ENCODE peak calls at places on chromosomes 3 and 15, in eight cellular contexts. One of them, this sample, is unnamed. For H3K36me3, the result is how much of the 10 kb centered on the place peaks cover.

GRCh38 chr15:85380860-85381535 is 595 bp downstream of the AKAP13 start:
- DNase-seq in PC-3: peak
- DNase-seq in neuronal stem cell: peak
- DNase-seq in IMR-90: no peak
- DNase-seq in mesendoderm: no peak
- DNase-seq in tibial artery: peak
- DNase-seq in mucosa of descending colon: peak
- DNase-seq in suprapubic skin: no peak
- DNase-seq in this sample: peak

GRCh38 chr15:22257047-22257667 is 176.8 kb downstream of the OR4M2 start:
- DNase-seq in PC-3: no peak
- DNase-seq in neuronal stem cell: no peak
- DNase-seq in IMR-90: no peak
- DNase-seq in mesendoderm: no peak
- DNase-seq in tibial artery: no peak
- DNase-seq in mucosa of descending colon: no peak
- DNase-seq in suprapubic skin: no peak
- DNase-seq in this sample: peak

GRCh38 chr15:65033659-65034269 is 4.3 kb upstream of the MTFMT start:
- DNase-seq in PC-3: peak
- DNase-seq in neuronal stem cell: no peak
- DNase-seq in IMR-90: peak
- DNase-seq in mesendoderm: peak
- DNase-seq in tibial artery: no peak
- DNase-seq in mucosa of descending colon: peak
- DNase-seq in suprapubic skin: no peak
- DNase-seq in this sample: no peak

GRCh38 chr15:54618120-54618519 is 578.6 kb downstream of the RSL24D1 start:
- DNase-seq in PC-3: no peak
- DNase-seq in neuronal stem cell: no peak
- DNase-seq in IMR-90: no peak
- DNase-seq in mesendoderm: no peak
- DNase-seq in tibial artery: no peak
- DNase-seq in mucosa of descending colon: no peak
- DNase-seq in suprapubic skin: no peak
- DNase-seq in this sample: no peak

GRCh38 chr3:97121386-97121785 is 307.0 kb downstream of the EPHA6 start:
- DNase-seq in PC-3: no peak
- DNase-seq in neuronal stem cell: no peak
- DNase-seq in IMR-90: no peak
- DNase-seq in mesendoderm: no peak
- DNase-seq in tibial artery: no peak
- DNase-seq in mucosa of descending colon: no peak
- DNase-seq in suprapubic skin: no peak
- DNase-seq in this sample: no peak

GRCh38 chr15:64341961-64342360 is 14.0 kb downstream of the CSNK1G1 start:
- DNase-seq in PC-3: no peak
- DNase-seq in neuronal stem cell: no peak
- DNase-seq in IMR-90: no peak
- DNase-seq in mesendoderm: no peak
- DNase-seq in tibial artery: no peak
- DNase-seq in mucosa of descending colon: no peak
- DNase-seq in suprapubic skin: no peak
- DNase-seq in this sample: no peak

GRCh38 chr15:60283936-60284335 is 113.8 kb downstream of the ANXA2 start:
- DNase-seq in PC-3: no peak
- DNase-seq in neuronal stem cell: no peak
- DNase-seq in IMR-90: no peak
- DNase-seq in mesendoderm: no peak
- DNase-seq in tibial artery: no peak
- DNase-seq in mucosa of descending colon: no peak
- DNase-seq in suprapubic skin: no peak
- DNase-seq in this sample: no peak

GRCh38 chr15:99556010-99556409 is 9.8 kb upstream of the MEF2A start:
- DNase-seq in PC-3: no peak
- DNase-seq in neuronal stem cell: no peak
- DNase-seq in IMR-90: no peak
- DNase-seq in mesendoderm: no peak
- DNase-seq in tibial artery: no peak
- DNase-seq in mucosa of descending colon: no peak
- DNase-seq in suprapubic skin: no peak
- DNase-seq in this sample: no peak

GRCh38 chr15:75182187-75183131 is 19.2 kb upstream of the C15orf39 start:
- DNase-seq in PC-3: no peak
- DNase-seq in neuronal stem cell: no peak
- DNase-seq in IMR-90: peak
- DNase-seq in mesendoderm: no peak
- DNase-seq in tibial artery: no peak
- DNase-seq in mucosa of descending colon: peak
- DNase-seq in suprapubic skin: no peak
- DNase-seq in this sample: no peak

GRCh38 chr15:42919794-42920280 is 741 bp downstream of the TTBK2 start:
- DNase-seq in PC-3: peak
- DNase-seq in neuronal stem cell: no peak
- DNase-seq in IMR-90: peak
- DNase-seq in mesendoderm: peak
- DNase-seq in tibial artery: peak
- DNase-seq in mucosa of descending colon: peak
- DNase-seq in suprapubic skin: no peak
- DNase-seq in this sample: no peak

GRCh38 chr15:65383991-65384390 is 6.2 kb upstream of the IGDCC3 start:
- DNase-seq in PC-3: no peak
- DNase-seq in neuronal stem cell: no peak
- DNase-seq in IMR-90: no peak
- DNase-seq in mesendoderm: no peak
- DNase-seq in tibial artery: no peak
- DNase-seq in mucosa of descending colon: no peak
- DNase-seq in suprapubic skin: no peak
- DNase-seq in this sample: no peak

GRCh38 chr15:89776274-89777072 is at the start of gene MESP2:
- DNase-seq in PC-3: peak
- DNase-seq in neuronal stem cell: peak
- DNase-seq in IMR-90: peak
- DNase-seq in mesendoderm: peak
- DNase-seq in tibial artery: peak
- DNase-seq in mucosa of descending colon: peak
- DNase-seq in suprapubic skin: peak
- DNase-seq in this sample: peak

GRCh38 chr3:149548729-149549065 is 74.2 kb downstream of the TM4SF4 start:
- DNase-seq in PC-3: no peak
- DNase-seq in neuronal stem cell: no peak
- DNase-seq in IMR-90: no peak
- DNase-seq in mesendoderm: no peak
- DNase-seq in tibial artery: no peak
- DNase-seq in mucosa of descending colon: no peak
- DNase-seq in suprapubic skin: no peak
- DNase-seq in this sample: no peak

GRCh38 chr15:81303241-81304225 is 20.4 kb downstream of the STARD5 start:
- DNase-seq in PC-3: no peak
- DNase-seq in neuronal stem cell: no peak
- DNase-seq in IMR-90: peak
- DNase-seq in mesendoderm: no peak
- DNase-seq in tibial artery: no peak
- DNase-seq in mucosa of descending colon: no peak
- DNase-seq in suprapubic skin: no peak
- DNase-seq in this sample: no peak

GRCh38 chr3:22475665-22476064 is 724.7 kb upstream of the ZNF385D start:
- DNase-seq in PC-3: peak
- DNase-seq in neuronal stem cell: no peak
- DNase-seq in IMR-90: no peak
- DNase-seq in mesendoderm: no peak
- DNase-seq in tibial artery: no peak
- DNase-seq in mucosa of descending colon: no peak
- DNase-seq in suprapubic skin: no peak
- DNase-seq in this sample: no peak

GRCh38 chr3:192915306-192915705 is 2.4 kb downstream of the MB21D2 start:
- DNase-seq in PC-3: peak
- DNase-seq in neuronal stem cell: peak
- DNase-seq in IMR-90: peak
- DNase-seq in mesendoderm: peak
- DNase-seq in tibial artery: no peak
- DNase-seq in mucosa of descending colon: no peak
- DNase-seq in suprapubic skin: no peak
- DNase-seq in this sample: no peak

GRCh38 chr15:80121546-80121945 is 31.3 kb upstream of the FAH start:
- DNase-seq in PC-3: peak
- DNase-seq in neuronal stem cell: no peak
- DNase-seq in IMR-90: no peak
- DNase-seq in mesendoderm: no peak
- DNase-seq in tibial artery: no peak
- DNase-seq in mucosa of descending colon: no peak
- DNase-seq in suprapubic skin: no peak
- DNase-seq in this sample: no peak

GRCh38 chr3:9028134-9028533 is 64.9 kb upstream of the RAD18 start:
- DNase-seq in PC-3: no peak
- DNase-seq in neuronal stem cell: no peak
- DNase-seq in IMR-90: peak
- DNase-seq in mesendoderm: no peak
- DNase-seq in tibial artery: peak
- DNase-seq in mucosa of descending colon: peak
- DNase-seq in suprapubic skin: no peak
- DNase-seq in this sample: peak

GRCh38 chr3:43413676-43414368 is 127.5 kb downstream of the SNRK start:
- DNase-seq in PC-3: no peak
- DNase-seq in neuronal stem cell: no peak
- DNase-seq in IMR-90: no peak
- DNase-seq in mesendoderm: peak
- DNase-seq in tibial artery: no peak
- DNase-seq in mucosa of descending colon: no peak
- DNase-seq in suprapubic skin: no peak
- DNase-seq in this sample: no peak

GRCh38 chr15:33086500-33087141 is 107.9 kb downstream of the FMN1 start:
- DNase-seq in PC-3: peak
- DNase-seq in neuronal stem cell: no peak
- DNase-seq in IMR-90: peak
- DNase-seq in mesendoderm: peak
- DNase-seq in tibial artery: no peak
- DNase-seq in mucosa of descending colon: no peak
- DNase-seq in suprapubic skin: no peak
- DNase-seq in this sample: no peak

GRCh38 chr3:83189634-83190033 is 1428.2 kb upstream of the GBE1 start:
- DNase-seq in PC-3: peak
- DNase-seq in neuronal stem cell: no peak
- DNase-seq in IMR-90: no peak
- DNase-seq in mesendoderm: no peak
- DNase-seq in tibial artery: no peak
- DNase-seq in mucosa of descending colon: no peak
- DNase-seq in suprapubic skin: no peak
- DNase-seq in this sample: no peak

GRCh38 chr3:8741581-8742355 is 8.2 kb downstream of the CAV3 start:
- DNase-seq in PC-3: peak
- DNase-seq in neuronal stem cell: peak
- DNase-seq in IMR-90: peak
- DNase-seq in mesendoderm: peak
- DNase-seq in tibial artery: no peak
- DNase-seq in mucosa of descending colon: no peak
- DNase-seq in suprapubic skin: peak
- DNase-seq in this sample: peak

GRCh38 chr3:194443911-194444310 is 42.9 kb downstream of the ATP13A3 start:
- DNase-seq in PC-3: no peak
- DNase-seq in neuronal stem cell: no peak
- DNase-seq in IMR-90: no peak
- DNase-seq in mesendoderm: no peak
- DNase-seq in tibial artery: no peak
- DNase-seq in mucosa of descending colon: no peak
- DNase-seq in suprapubic skin: no peak
- DNase-seq in this sample: no peak
- H3K36me3 ChIP-seq in PC-3: under half
- H3K36me3 ChIP-seq in neuronal stem cell: under half
- H3K36me3 ChIP-seq in IMR-90: under half
- H3K36me3 ChIP-seq in mesendoderm: under half
- H3K36me3 ChIP-seq in tibial artery: half or more
- H3K36me3 ChIP-seq in mucosa of descending colon: under half
- H3K36me3 ChIP-seq in suprapubic skin: half or more
- H3K36me3 ChIP-seq in this sample: half or more

DNA sequence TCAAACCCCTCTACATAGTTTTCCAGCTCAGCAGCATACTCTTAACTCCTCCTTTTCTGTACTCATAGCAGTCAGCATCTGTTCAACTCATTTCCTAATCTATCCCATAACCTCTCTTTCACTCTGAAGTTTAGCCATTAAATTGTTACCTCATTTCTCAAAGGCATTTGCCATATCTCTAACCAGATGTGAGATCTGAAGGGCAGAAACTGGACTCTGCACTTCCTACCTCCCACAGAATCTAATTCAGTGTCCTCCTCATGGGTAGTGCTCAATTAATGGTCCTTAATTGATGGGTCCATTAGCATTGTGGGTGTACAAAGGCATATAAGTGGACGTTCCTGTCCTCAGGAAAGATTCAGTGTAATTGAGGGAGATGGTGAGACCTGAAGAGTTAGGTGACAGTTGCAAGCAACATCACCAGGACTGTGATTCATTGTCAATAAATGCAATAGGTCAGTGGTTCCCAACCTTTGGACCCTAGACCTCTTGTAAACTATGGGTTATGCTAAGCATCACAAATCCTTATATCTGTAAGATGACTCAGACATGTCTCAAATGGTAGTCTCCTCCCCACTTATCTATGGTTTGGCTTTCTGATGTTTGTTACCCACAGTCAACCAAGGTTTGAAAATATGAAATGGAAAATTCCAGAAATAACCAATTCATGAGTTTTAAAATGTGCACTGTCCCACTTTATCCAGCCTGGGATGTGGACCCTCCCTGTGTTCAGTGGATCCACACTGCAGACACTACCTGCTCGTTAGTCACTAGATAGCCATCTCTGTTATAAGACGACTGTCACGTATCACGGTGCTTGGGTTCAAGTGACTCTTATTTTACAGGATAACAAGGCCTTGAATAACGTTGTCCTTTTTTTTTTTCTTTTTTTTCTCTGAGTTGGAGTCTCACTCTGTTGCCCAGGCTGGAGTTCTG is 25.0 kb upstream of the UACA start:
- DNase-seq in PC-3: peak
- DNase-seq in neuronal stem cell: no peak
- DNase-seq in IMR-90: peak
- DNase-seq in mesendoderm: no peak
- DNase-seq in tibial artery: no peak
- DNase-seq in mucosa of descending colon: peak
- DNase-seq in suprapubic skin: no peak
- DNase-seq in this sample: no peak
- H3K4me3 ChIP-seq in PC-3: no peak
- H3K4me3 ChIP-seq in neuronal stem cell: no peak
- H3K4me3 ChIP-seq in IMR-90: no peak
- H3K4me3 ChIP-seq in mesendoderm: no peak
- H3K4me3 ChIP-seq in tibial artery: no peak
- H3K4me3 ChIP-seq in mucosa of descending colon: no peak
- H3K4me3 ChIP-seq in suprapubic skin: no peak
- H3K4me3 ChIP-seq in this sample: no peak

GRCh38 chr3:53116956-53117355 is 13.3 kb downstream of the RFT1 start:
- DNase-seq in PC-3: peak
- DNase-seq in neuronal stem cell: no peak
- DNase-seq in IMR-90: no peak
- DNase-seq in mesendoderm: no peak
- DNase-seq in tibial artery: no peak
- DNase-seq in mucosa of descending colon: no peak
- DNase-seq in suprapubic skin: no peak
- DNase-seq in this sample: no peak
- H3K36me3 ChIP-seq in PC-3: under half
- H3K36me3 ChIP-seq in neuronal stem cell: under half
- H3K36me3 ChIP-seq in IMR-90: under half
- H3K36me3 ChIP-seq in mesendoderm: under half
- H3K36me3 ChIP-seq in tibial artery: half or more
- H3K36me3 ChIP-seq in mucosa of descending colon: under half
- H3K36me3 ChIP-seq in suprapubic skin: half or more
- H3K36me3 ChIP-seq in this sample: half or more

GRCh38 chr3:18438586-18438985 is 13.4 kb upstream of the SATB1 start:
- DNase-seq in PC-3: no peak
- DNase-seq in neuronal stem cell: no peak
- DNase-seq in IMR-90: no peak
- DNase-seq in mesendoderm: no peak
- DNase-seq in tibial artery: no peak
- DNase-seq in mucosa of descending colon: no peak
- DNase-seq in suprapubic skin: no peak
- DNase-seq in this sample: peak
- H3K4me3 ChIP-seq in PC-3: no peak
- H3K4me3 ChIP-seq in neuronal stem cell: no peak
- H3K4me3 ChIP-seq in IMR-90: no peak
- H3K4me3 ChIP-seq in mesendoderm: no peak
- H3K4me3 ChIP-seq in tibial artery: no peak
- H3K4me3 ChIP-seq in mucosa of descending colon: no peak
- H3K4me3 ChIP-seq in suprapubic skin: no peak
- H3K4me3 ChIP-seq in this sample: no peak